ENCODE peak calls at places on chromosomes 1 and 21, in seven cellular contexts. Z is fibroblast of lung, Y is keratinocyte, L is PC-9, G is endothelial cell of umbilical vein, K is mammary epithelial cell, A is PC-3. W is an unnamed sample.

GRCh38 chr1:152386940-152387339 is 27.1 kb downstream of the CRNN start:
- DNase-seq in Z (no peak), Y (peak; percentile 52), L (no peak), G (no peak), K (peak; percentile 87), A (no peak), W (no peak)

GRCh38 chr1:194865367-194865766 is 1679.0 kb upstream of the B3GALT2 start:
- DNase-seq in Z (peak; percentile 39), Y (no peak), L (no peak), G (no peak), K (no peak), A (no peak), W (no peak)

GRCh38 chr1:156750191-156750931 is 1.1 kb downstream of the HDGF start:
- DNase-seq in Z (no peak), Y (peak; percentile 81), L (peak; percentile 69), G (peak; percentile 28), K (peak; percentile 92), A (peak; percentile 84), W (peak; percentile 41)

GRCh38 chr1:114083186-114083585 is 70.5 kb downstream of the SYT6 start:
- DNase-seq in Z (no peak), Y (peak; percentile 81), L (peak; percentile 99), G (no peak), K (peak; percentile 83), A (peak; percentile 93), W (no peak)

GRCh38 chr1:159854693-159855192 is 7.7 kb downstream of the VSIG8 start:
- DNase-seq in Z (peak; percentile 86), Y (no peak), L (peak; percentile 70), G (peak; percentile 78), K (peak; percentile 53), A (peak; percentile 85), W (peak; percentile 75)

GRCh38 chr1:235892734-235893413 is 26.2 kb upstream of the LYST start:
- DNase-seq in Z (no peak), Y (no peak), L (no peak), G (no peak), K (no peak), A (no peak), W (no peak)

GRCh38 chr1:15181564-15181963 is 28.0 kb downstream of the TMEM51 start:
- DNase-seq in Z (no peak), Y (no peak), L (no peak), G (no peak), K (no peak), A (no peak), W (no peak)

GRCh38 chr1:76593614-76594013 is 273.7 kb upstream of the ST6GALNAC5 start:
- DNase-seq in Z (peak; percentile 21), Y (no peak), L (no peak), G (no peak), K (no peak), A (no peak), W (no peak)

GRCh38 chr21:38766987-38767722 is 38.6 kb upstream of the ETS2 start:
- DNase-seq in Z (no peak), Y (no peak), L (peak; percentile 63), G (no peak), K (peak; percentile 83), A (no peak), W (no peak)

GRCh38 chr1:239155466-239155865 is 230.9 kb upstream of the CHRM3 start:
- DNase-seq in Z (no peak), Y (no peak), L (no peak), G (no peak), K (no peak), A (no peak), W (no peak)

GRCh38 chr1:82565146-82565545 is 764.4 kb downstream of the ADGRL2 start:
- DNase-seq in Z (peak; percentile 66), Y (peak; percentile 52), L (no peak), G (no peak), K (peak; percentile 75), A (peak; percentile 48), W (peak; percentile 34)

GRCh38 chr1:68558321-68559026 is 61.6 kb upstream of the DEPDC1 start:
- DNase-seq in Z (no peak), Y (no peak), L (no peak), G (no peak), K (peak; percentile 18), A (peak; percentile 23), W (no peak)

GRCh38 chr21:42685036-42685435 is 31.6 kb downstream of the PDE9A start:
- DNase-seq in Z (no peak), Y (no peak), L (no peak), G (no peak), K (no peak), A (no peak), W (no peak)

GRCh38 chr1:48107516-48107915 is 110.3 kb upstream of the TRABD2B start:
- DNase-seq in Z (no peak), Y (no peak), L (no peak), G (no peak), K (peak; percentile 53), A (no peak), W (no peak)

GRCh38 chr21:33360281-33360680 is 35.5 kb downstream of the IFNAR1 start:
- DNase-seq in Z (peak; percentile 53), Y (no peak), L (no peak), G (peak; percentile 66), K (no peak), A (peak; percentile 59), W (no peak)

GRCh38 chr1:177106614-177107365 is 57.7 kb downstream of the ASTN1 start:
- DNase-seq in Z (no peak), Y (no peak), L (no peak), G (no peak), K (no peak), A (peak; percentile 25), W (no peak)

GRCh38 chr1:154895779-154896178 is 25.7 kb upstream of the KCNN3 start:
- DNase-seq in Z (no peak), Y (no peak), L (no peak), G (no peak), K (no peak), A (no peak), W (peak; percentile 74)

GRCh38 chr1:234562336-234562735 is 47.6 kb downstream of the IRF2BP2 start:
- DNase-seq in Z (no peak), Y (no peak), L (no peak), G (no peak), K (no peak), A (no peak), W (no peak)

GRCh38 chr1:39115271-39116110 is 89.0 kb upstream of the MACF1 start:
- DNase-seq in Z (peak; percentile 36), Y (no peak), L (no peak), G (no peak), K (peak; percentile 87), A (no peak), W (no peak)

GRCh38 chr1:39117985-39118384 is 86.5 kb upstream of the MACF1 start:
- DNase-seq in Z (no peak), Y (no peak), L (no peak), G (no peak), K (no peak), A (no peak), W (no peak)

GRCh38 chr1:39113109-39113743 is 87.1 kb downstream of the NDUFS5 start:
- DNase-seq in Z (no peak), Y (no peak), L (no peak), G (no peak), K (peak; percentile 85), A (no peak), W (no peak)

GRCh38 chr1:39116868-39117728 is 87.4 kb upstream of the MACF1 start:
- DNase-seq in Z (peak; percentile 15), Y (no peak), L (peak; percentile 95), G (peak; percentile 69), K (peak; percentile 72), A (peak; percentile 77), W (no peak)

GRCh38 chr1:39116116-39116607 is 88.3 kb upstream of the MACF1 start:
- DNase-seq in Z (no peak), Y (no peak), L (no peak), G (peak; percentile 29), K (peak; percentile 48), A (no peak), W (no peak)
- H3K4me1 ChIP-seq in Z (peaks cover 12% of the 10 kb centered on the region), Y (peaks cover 69% of the 10 kb centered on the region), L (peaks cover 49% of the 10 kb centered on the region), G (peaks cover 48% of the 10 kb centered on the region), K (peaks cover 64% of the 10 kb centered on the region), A (peaks cover 37% of the 10 kb centered on the region), W (peaks cover 10% of the 10 kb centered on the region)

GRCh38 chr1:31771891-31772668 is 7.9 kb upstream of the ADGRB2 start:
- DNase-seq in Z (no peak), Y (peak; percentile 88), L (no peak), G (no peak), K (peak; percentile 88), A (peak; percentile 31), W (no peak)
- TF ChIP-seq EZH2 in Z (peak; percentile 100), Y (peak; percentile 54), L (no peak), G (peak; percentile 98), K (no peak), A (no peak), W (peak; percentile 50)

GRCh38 chr1:196361112-196361714 is 247.0 kb downstream of the KCNT2 start:
- DNase-seq in Z (no peak), Y (peak; percentile 73), L (no peak), G (no peak), K (peak; percentile 66), A (peak; percentile 89), W (no peak)

GRCh38 chr1:196357913-196358312 is 250.3 kb downstream of the KCNT2 start:
- DNase-seq in Z (no peak), Y (no peak), L (no peak), G (no peak), K (no peak), A (no peak), W (no peak)

DNA sequence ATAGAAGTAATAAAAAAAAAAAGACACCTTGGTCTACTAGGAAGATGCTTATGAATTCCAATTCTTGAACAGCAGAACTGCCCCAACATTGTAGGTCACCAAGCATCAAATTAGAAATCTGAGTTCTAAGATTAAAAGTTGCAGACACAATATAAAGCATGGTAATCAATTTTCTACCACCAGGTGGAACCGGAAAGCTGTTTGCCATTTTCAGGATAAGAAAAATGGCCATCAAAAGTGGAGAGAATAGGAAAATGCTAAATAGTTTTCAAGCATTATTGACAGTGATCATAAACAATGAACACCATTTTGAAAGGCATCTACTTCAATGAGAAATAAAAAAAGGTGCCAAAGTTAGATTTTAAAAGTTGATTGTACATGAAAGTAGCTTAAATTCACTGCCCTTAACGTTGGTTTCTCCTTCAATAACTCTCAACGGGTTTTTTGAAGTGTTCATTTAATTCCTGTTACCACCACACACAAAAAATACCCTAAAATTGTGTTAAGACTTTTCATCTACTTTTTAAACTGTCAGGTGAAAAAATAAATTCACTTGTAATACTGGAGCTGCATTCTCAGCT is 252.9 kb downstream of the KCNT2 start:
- DNase-seq in Z (peak; percentile 56), Y (no peak), L (no peak), G (peak; percentile 64), K (no peak), A (peak; percentile 33), W (peak; percentile 3)
- TF ChIP-seq CTCF in Z (peak; percentile 61), Y (peak; percentile 42), L (peak; percentile 58), G (peak; percentile 28), K (peak; percentile 54), A (peak; percentile 63), W (peak; percentile 24)

GRCh38 chr1:94319319-94320180 is 82.2 kb upstream of the ARHGAP29 start:
- DNase-seq in Z (no peak), Y (no peak), L (no peak), G (peak; percentile 72), K (no peak), A (peak; percentile 43), W (no peak)

GRCh38 chr1:94316836-94317789 is 79.7 kb upstream of the ARHGAP29 start:
- DNase-seq in Z (no peak), Y (no peak), L (no peak), G (peak; percentile 56), K (peak; percentile 52), A (peak; percentile 59), W (no peak)

GRCh38 chr1:94317790-94318188 is 80.4 kb upstream of the ARHGAP29 start:
- DNase-seq in Z (no peak), Y (no peak), L (no peak), G (no peak), K (no peak), A (no peak), W (no peak)

GRCh38 chr1:94316183-94316582 is 78.8 kb upstream of the ARHGAP29 start:
- DNase-seq in Z (no peak), Y (no peak), L (no peak), G (no peak), K (no peak), A (no peak), W (no peak)

GRCh38 chr1:94318505-94319030 is 81.2 kb upstream of the ARHGAP29 start:
- DNase-seq in Z (no peak), Y (no peak), L (no peak), G (no peak), K (no peak), A (no peak), W (no peak)
- H3K4me1 ChIP-seq in Z (no peaks in the 10 kb centered on the region), Y (peaks cover 32% of the 10 kb centered on the region), L (peaks cover 40% of the 10 kb centered on the region), G (peaks cover 67% of the 10 kb centered on the region), K (peaks cover 28% of the 10 kb centered on the region), A (peaks cover 64% of the 10 kb centered on the region), W (no peaks in the 10 kb centered on the region)

W was measured in A673.